ENCODE peak calls at places on chromosomes 5 and 9, in ten cellular contexts. C, O, P, M, H, U, A, V, W and Q are unnamed samples.

GRCh38 chr9:78280982-78281668 is 15.8 kb upstream of the PSAT1 start:
- DNase-seq in C (peak; percentile 82), O (no peak), P (peak; percentile 84), M (no peak), H (peak; percentile 17), U (peak; percentile 46), A (no peak), V (peak; percentile 86), W (no peak), Q (peak; percentile 84)

GRCh38 chr9:134341306-134341705 is 15.1 kb downstream of the RXRA start:
- DNase-seq in C (peak; percentile 78), O (no peak), P (no peak), M (no peak), H (no peak), U (no peak), A (no peak), V (no peak), W (no peak), Q (peak; percentile 86)

GRCh38 chr9:99964336-99964735 is 57.9 kb downstream of the STX17 start:
- DNase-seq in C (no peak), O (no peak), P (no peak), M (no peak), H (no peak), U (no peak), A (no peak), V (no peak), W (no peak), Q (no peak)

GRCh38 chr5:127080001-127080478 is 6.7 kb upstream of the C5orf63 start:
- DNase-seq in C (no peak), O (peak; percentile 81), P (no peak), M (no peak), H (no peak), U (no peak), A (no peak), V (no peak), W (no peak), Q (no peak)

GRCh38 chr5:124754206-124754927 is 7.9 kb upstream of the ZNF608 start:
- DNase-seq in C (no peak), O (no peak), P (no peak), M (no peak), H (no peak), U (no peak), A (no peak), V (no peak), W (no peak), Q (no peak)

GRCh38 chr9:19201899-19202891 is 28.3 kb upstream of the DENND4C start:
- DNase-seq in C (no peak), O (no peak), P (no peak), M (no peak), H (peak; percentile 69), U (no peak), A (peak; percentile 36), V (no peak), W (no peak), Q (peak; percentile 69)

GRCh38 chr5:129094924-129095797 is 612 bp downstream of the ISOC1 start:
- DNase-seq in C (peak; percentile 83), O (peak; percentile 93), P (peak; percentile 85), M (peak; percentile 22), H (peak; percentile 73), U (peak; percentile 14), A (peak; percentile 80), V (peak; percentile 76), W (peak; percentile 21), Q (peak; percentile 68)

GRCh38 chr5:112957970-112958773 is 18.4 kb upstream of the DCP2 start:
- DNase-seq in C (peak; percentile 85), O (no peak), P (peak; percentile 77), M (peak; percentile 81), H (no peak), U (no peak), A (peak; percentile 83), V (peak; percentile 69), W (peak; percentile 57), Q (peak; percentile 81)

GRCh38 chr5:169344629-169345028 is 43.7 kb upstream of the SLIT3 start:
- DNase-seq in C (no peak), O (no peak), P (peak; percentile 69), M (no peak), H (no peak), U (no peak), A (peak; percentile 73), V (no peak), W (no peak), Q (no peak)

GRCh38 chr9:108786756-108787663 is 68.8 kb downstream of the ACTL7B start:
- DNase-seq in C (no peak), O (no peak), P (no peak), M (peak; percentile 21), H (no peak), U (no peak), A (no peak), V (no peak), W (no peak), Q (no peak)

GRCh38 chr9:5392285-5392684 is 45.4 kb downstream of the PLGRKT start:
- DNase-seq in C (no peak), O (no peak), P (no peak), M (no peak), H (no peak), U (no peak), A (no peak), V (no peak), W (no peak), Q (no peak)

GRCh38 chr5:123360910-123361309 is 62.3 kb downstream of the CEP120 start:
- DNase-seq in C (no peak), O (no peak), P (no peak), M (no peak), H (no peak), U (no peak), A (no peak), V (no peak), W (no peak), Q (no peak)

GRCh38 chr9:127835930-127836586 is 18.4 kb downstream of the ENG start:
- DNase-seq in C (peak; percentile 53), O (no peak), P (peak; percentile 88), M (no peak), H (no peak), U (peak; percentile 45), A (peak; percentile 80), V (peak; percentile 70), W (no peak), Q (no peak)

GRCh38 chr9:87395804-87396458 is 101.7 kb upstream of the DAPK1 start:
- DNase-seq in C (no peak), O (no peak), P (no peak), M (peak; percentile 54), H (no peak), U (no peak), A (no peak), V (no peak), W (no peak), Q (peak; percentile 42)

GRCh38 chr5:2863133-2863532 is 111.7 kb upstream of the IRX2 start:
- DNase-seq in C (no peak), O (peak; percentile 60), P (no peak), M (no peak), H (no peak), U (no peak), A (no peak), V (no peak), W (no peak), Q (no peak)

GRCh38 chr9:132630811-132631210 is 39.0 kb downstream of the DDX31 start:
- DNase-seq in C (no peak), O (no peak), P (no peak), M (no peak), H (no peak), U (no peak), A (no peak), V (no peak), W (no peak), Q (no peak)
- H3K9me3 ChIP-seq in C (no peaks in the 10 kb centered on the region), O (no peaks in the 10 kb centered on the region), P (no peaks in the 10 kb centered on the region), M (no peaks in the 10 kb centered on the region), H (no peaks in the 10 kb centered on the region), U (no peaks in the 10 kb centered on the region), A (no peaks in the 10 kb centered on the region), V (no peaks in the 10 kb centered on the region), W (no peaks in the 10 kb centered on the region), Q (no peaks in the 10 kb centered on the region)

GRCh38 chr5:139904566-139905400 is 109.2 kb downstream of the PSD2 start:
- DNase-seq in C (no peak), O (no peak), P (peak; percentile 61), M (no peak), H (peak; percentile 62), U (no peak), A (peak; percentile 55), V (peak; percentile 47), W (no peak), Q (no peak)
- H3K4me3 ChIP-seq in C (peak overlapping the region; percentile 35), O (peak overlapping the region; percentile 60), P (peak overlapping the region; percentile 33), M (peak overlapping the region; percentile 43), H (peak overlapping the region; percentile 16), U (peak overlapping the region; percentile 20), A (peak overlapping the region; percentile 57), V (peak overlapping the region; percentile 49), W (peak overlapping the region; percentile 46), Q (peak overlapping the region; percentile 54)

GRCh38 chr9:117094493-117094892 is 320.4 kb downstream of the ASTN2 start:
- DNase-seq in C (no peak), O (no peak), P (peak; percentile 68), M (no peak), H (no peak), U (no peak), A (no peak), V (no peak), W (no peak), Q (no peak)

GRCh38 chr9:117091529-117091928 is 323.3 kb downstream of the ASTN2 start:
- DNase-seq in C (no peak), O (peak; percentile 37), P (no peak), M (no peak), H (no peak), U (no peak), A (no peak), V (no peak), W (no peak), Q (no peak)

GRCh38 chr9:117096138-117096537 is 318.7 kb downstream of the ASTN2 start:
- DNase-seq in C (no peak), O (no peak), P (no peak), M (no peak), H (no peak), U (no peak), A (no peak), V (no peak), W (no peak), Q (no peak)

GRCh38 chr9:117095116-117095515 is 319.7 kb downstream of the ASTN2 start:
- DNase-seq in C (no peak), O (no peak), P (no peak), M (no peak), H (no peak), U (no peak), A (no peak), V (no peak), W (no peak), Q (no peak)

DNA sequence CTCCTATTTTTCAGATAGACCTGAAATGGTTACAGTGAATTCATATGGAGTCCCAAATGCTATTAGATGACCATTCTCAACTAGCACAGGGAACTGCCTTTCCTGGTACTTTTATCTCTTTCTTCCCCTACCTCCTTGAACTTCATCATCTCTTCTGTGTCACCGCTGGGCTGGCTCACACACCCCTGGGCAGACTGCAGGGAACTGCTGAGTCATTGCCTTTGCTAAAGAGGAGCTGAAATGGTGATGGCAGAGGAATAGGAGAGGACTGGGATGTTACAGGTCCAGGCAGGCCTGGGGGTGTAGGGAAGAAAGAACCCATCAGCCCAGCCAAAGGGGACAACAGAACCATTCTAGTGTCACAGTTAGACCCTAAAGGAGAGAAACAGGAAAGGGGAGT is 322.3 kb downstream of the ASTN2 start:
- DNase-seq in C (no peak), O (peak; percentile 90), P (no peak), M (peak; percentile 16), H (no peak), U (no peak), A (no peak), V (no peak), W (no peak), Q (no peak)
- TF ChIP-seq EP300 in C (no peak), O (no peak), P (no peak), M (no peak), H (no peak), U (no peak), A (no peak), V (no peak), W (no peak), Q (no peak)

GRCh38 chr5:158429564-158429963 is 570.6 kb upstream of the CLINT1 start:
- DNase-seq in C (no peak), O (no peak), P (no peak), M (no peak), H (no peak), U (no peak), A (no peak), V (no peak), W (no peak), Q (no peak)
- H3K9me3 ChIP-seq in C (no peaks in the 10 kb centered on the region), O (no peaks in the 10 kb centered on the region), P (no peaks in the 10 kb centered on the region), M (no peaks in the 10 kb centered on the region), H (no peaks in the 10 kb centered on the region), U (no peaks in the 10 kb centered on the region), A (no peaks in the 10 kb centered on the region), V (no peaks in the 10 kb centered on the region), W (peaks cover 4% of the 10 kb centered on the region), Q (no peaks in the 10 kb centered on the region)